ENCODE peak calls at places on chromosomes 16 and 17, in seven cellular contexts. S is suprapubic skin, D is H1, J is tibial nerve, Z is A549, V is transverse colon, Q is stomach. R is an unnamed sample. For H3K4me1, the result is how much of the 10 kb centered on the place peaks cover.

GRCh38 chr16:64687089-64687488 is 434.8 kb downstream of the CDH11 start:
- DNase-seq in V (no peak), S (no peak), Q (no peak), Z (no peak), J (no peak), D (no peak), R (no peak)

GRCh38 chr16:26985100-26986065 is 81.3 kb upstream of the C16orf82 start:
- DNase-seq in V (no peak), J (no peak), Z (no peak), Q (no peak), D (peak), S (no peak), R (no peak)

GRCh38 chr17:9004961-9005285 is 16.4 kb upstream of the NTN1 start:
- DNase-seq in V (no peak), S (no peak), Q (no peak), D (no peak), Z (no peak), J (no peak), R (no peak)

GRCh38 chr17:27776882-27777624 is 23.3 kb downstream of the NOS2 start:
- DNase-seq in S (no peak), Z (no peak), V (no peak), D (no peak), Q (no peak), J (no peak), R (no peak)

GRCh38 chr17:65638221-65638940 is 76.9 kb upstream of the AXIN2 start:
- DNase-seq in S (no peak), D (no peak), V (no peak), Q (peak), Z (no peak), J (no peak), R (peak)

GRCh38 chr17:62882878-62883277 is 74.8 kb upstream of the MARCHF10 start:
- DNase-seq in Z (no peak), J (no peak), S (no peak), Q (no peak), D (no peak), V (no peak), R (no peak)

GRCh38 chr17:79706931-79707382 is 23.8 kb upstream of the ENPP7 start:
- DNase-seq in J (no peak), Z (no peak), V (peak), D (no peak), S (no peak), Q (no peak), R (peak)

GRCh38 chr16:69199382-69199781 is 12.4 kb downstream of the SNTB2 start:
- DNase-seq in V (no peak), J (peak), S (peak), Q (no peak), Z (no peak), D (no peak), R (no peak)

GRCh38 chr17:40775945-40776344 is 3.9 kb upstream of the KRT26 start:
- DNase-seq in V (no peak), J (no peak), Q (no peak), D (no peak), Z (no peak), S (no peak), R (no peak)

GRCh38 chr16:6835941-6836340 is 496.7 kb upstream of the RBFOX1 start:
- DNase-seq in V (no peak), Z (no peak), Q (no peak), S (no peak), J (no peak), D (no peak), R (no peak)

GRCh38 chr16:84652565-84652964 is 4.3 kb downstream of the KLHL36 start:
- DNase-seq in Q (no peak), D (no peak), Z (no peak), S (no peak), J (no peak), V (no peak), R (no peak)

GRCh38 chr16:72898216-72898825 is 149.6 kb downstream of the ZFHX3 start:
- DNase-seq in V (no peak), D (no peak), S (no peak), Q (no peak), Z (no peak), J (no peak), R (no peak)

GRCh38 chr17:65817951-65818350 is 256.5 kb upstream of the AXIN2 start:
- DNase-seq in J (no peak), V (no peak), S (no peak), Q (no peak), D (no peak), Z (no peak), R (no peak)

GRCh38 chr17:59748591-59748990 is 41.1 kb downstream of the VMP1 start:
- DNase-seq in S (no peak), Q (no peak), V (no peak), J (no peak), D (no peak), Z (no peak), R (no peak)

GRCh38 chr17:39195568-39196160 is 1.8 kb downstream of the CACNB1 start:
- DNase-seq in V (peak), Z (no peak), Q (no peak), D (no peak), S (no peak), J (no peak), R (no peak)

GRCh38 chr16:58462997-58463891 is 36.7 kb upstream of the NDRG4 start:
- DNase-seq in D (peak), Q (no peak), J (no peak), Z (no peak), S (no peak), V (no peak), R (no peak)

GRCh38 chr17:6365187-6365943 is 69.6 kb downstream of the AIPL1 start:
- DNase-seq in Z (peak), J (no peak), Q (no peak), D (peak), V (no peak), S (no peak), R (no peak)

GRCh38 chr16:75114946-75115825 is 1.4 kb downstream of the LDHD start:
- DNase-seq in S (no peak), D (no peak), Q (no peak), J (no peak), Z (no peak), V (no peak), R (no peak)

GRCh38 chr16:89605186-89605970 is 8.1 kb upstream of the DPEP1 start:
- DNase-seq in Z (no peak), Q (no peak), V (no peak), D (no peak), J (no peak), S (no peak), R (no peak)

GRCh38 chr17:2707721-2708584 is 3.6 kb downstream of the CLUH start:
- DNase-seq in J (no peak), Q (peak), Z (peak), V (peak), S (no peak), D (peak), R (peak)

GRCh38 chr16:29943846-29944669 is 17.8 kb upstream of the TMEM219 start:
- DNase-seq in D (no peak), S (no peak), Q (peak), Z (peak), J (no peak), V (peak), R (no peak)

GRCh38 chr17:40265337-40265736 is 22.3 kb upstream of the CDC6 start:
- DNase-seq in Q (no peak), Z (no peak), J (no peak), V (no peak), S (no peak), D (no peak), R (no peak)

GRCh38 chr17:72199256-72199655 is 78.4 kb downstream of the SOX9 start:
- DNase-seq in J (no peak), Z (no peak), V (no peak), Q (no peak), D (no peak), S (no peak), R (no peak)

GRCh38 chr16:71311553-71312158 is 22.5 kb upstream of the CMTR2 start:
- DNase-seq in J (no peak), Q (no peak), D (peak), V (no peak), S (no peak), Z (peak), R (no peak)

GRCh38 chr16:84315422-84315821 is 20.7 kb downstream of the WFDC1 start:
- DNase-seq in Q (no peak), V (no peak), Z (no peak), J (no peak), D (no peak), S (no peak), R (no peak)

GRCh38 chr16:20089246-20089965 is 15.7 kb upstream of the GPR139 start:
- DNase-seq in J (no peak), V (no peak), Q (no peak), Z (no peak), D (no peak), S (no peak), R (no peak)

GRCh38 chr17:47966079-47966519 is 4.8 kb upstream of the CDK5RAP3 start:
- DNase-seq in D (no peak), V (peak), J (no peak), Q (no peak), S (no peak), Z (no peak), R (peak)

GRCh38 chr16:49446805-49447204 is 73.2 kb downstream of the C16orf78 start:
- DNase-seq in J (no peak), Q (no peak), D (no peak), Z (no peak), S (no peak), V (no peak), R (no peak)

DNA sequence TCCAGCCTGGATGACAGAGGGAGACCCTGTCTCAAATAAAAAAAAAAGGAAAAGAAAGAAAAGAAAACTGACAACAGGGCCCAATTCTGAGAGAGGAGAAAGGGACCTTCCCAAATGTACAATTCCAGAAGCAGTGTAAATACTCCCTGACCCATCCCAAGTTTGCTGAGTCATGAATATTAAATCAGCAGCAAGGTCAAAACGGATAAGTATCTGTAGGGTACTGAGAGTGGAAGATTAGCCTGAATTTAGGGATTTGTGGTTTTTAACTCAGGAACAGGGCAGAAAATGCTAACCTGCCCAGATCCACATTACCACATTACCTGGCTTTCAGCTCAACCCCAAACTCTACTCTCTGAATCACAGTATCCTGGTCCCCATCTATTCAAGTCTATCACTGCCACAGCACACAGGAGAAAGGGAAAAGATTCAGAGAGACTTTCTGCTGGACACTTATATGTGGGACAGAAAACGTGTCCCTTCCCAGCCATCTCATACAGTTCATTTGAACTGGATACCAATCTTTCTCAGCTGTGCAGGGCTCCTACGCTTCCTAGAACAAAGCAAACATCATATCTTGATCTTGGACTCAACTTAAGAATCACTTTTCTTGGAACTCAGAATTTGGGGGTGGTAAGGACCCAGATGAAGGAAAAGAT is 2.9 kb downstream of the FXR2 start:
- DNase-seq in V (no peak), Q (no peak), J (no peak), D (no peak), Z (no peak), S (no peak), R (no peak)
- H3K4me1 ChIP-seq in V (under half), Q (half or more), J (under half), D (under half), Z (under half), S (under half), R (under half)

DNA sequence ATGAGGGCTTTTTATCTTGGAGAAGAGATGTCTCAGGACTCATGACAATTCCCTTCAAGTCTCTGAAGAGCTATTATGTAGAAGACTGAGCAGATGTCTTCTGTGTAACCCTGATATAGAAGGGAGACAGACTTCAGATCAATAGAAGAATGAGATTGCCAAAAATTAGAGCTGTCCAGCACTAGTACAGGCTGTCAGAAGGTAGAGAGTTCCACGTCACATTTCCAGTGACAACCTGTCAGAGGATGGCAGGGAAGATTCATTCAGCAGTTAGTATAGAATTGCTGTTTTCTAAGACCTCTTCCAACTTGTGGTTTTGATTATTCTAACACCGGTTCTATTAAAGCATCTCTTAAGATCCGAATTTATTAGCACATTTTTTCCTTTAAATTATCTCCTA is 520.6 kb downstream of the RBFOX1 start:
- DNase-seq in J (no peak), S (no peak), Z (no peak), Q (no peak), V (no peak), D (no peak), R (no peak)
- TF ChIP-seq EP300 in J (no peak), S (no peak), Z (no peak), Q (no peak), V (no peak), D (no peak), R (no peak)

GRCh38 chr16:4271176-4272113 is 1.4 kb downstream of the TFAP4 start:
- DNase-seq in D (peak), J (peak), V (peak), S (peak), Z (peak), Q (peak), R (peak)
- TF ChIP-seq POLR2A in D (no peak), J (peak), V (no peak), S (no peak), Z (peak), Q (no peak), R (peak)

GRCh38 chr17:82783498-82783897 is 31.6 kb downstream of the TBCD start:
- DNase-seq in S (no peak), Z (no peak), Q (no peak), V (no peak), J (no peak), D (no peak), R (no peak)

GRCh38 chr17:82780981-82781893 is 29.4 kb downstream of the TBCD start:
- DNase-seq in S (no peak), Q (no peak), J (no peak), D (no peak), Z (peak), V (no peak), R (no peak)

GRCh38 chr17:82780195-82780594 is 28.3 kb downstream of the TBCD start:
- DNase-seq in Q (no peak), S (no peak), Z (no peak), D (no peak), J (no peak), V (no peak), R (no peak)

GRCh38 chr17:82781894-82782274 is 30.0 kb downstream of the TBCD start:
- DNase-seq in S (peak), Z (peak), Q (peak), D (peak), V (peak), J (peak), R (peak)

DNA sequence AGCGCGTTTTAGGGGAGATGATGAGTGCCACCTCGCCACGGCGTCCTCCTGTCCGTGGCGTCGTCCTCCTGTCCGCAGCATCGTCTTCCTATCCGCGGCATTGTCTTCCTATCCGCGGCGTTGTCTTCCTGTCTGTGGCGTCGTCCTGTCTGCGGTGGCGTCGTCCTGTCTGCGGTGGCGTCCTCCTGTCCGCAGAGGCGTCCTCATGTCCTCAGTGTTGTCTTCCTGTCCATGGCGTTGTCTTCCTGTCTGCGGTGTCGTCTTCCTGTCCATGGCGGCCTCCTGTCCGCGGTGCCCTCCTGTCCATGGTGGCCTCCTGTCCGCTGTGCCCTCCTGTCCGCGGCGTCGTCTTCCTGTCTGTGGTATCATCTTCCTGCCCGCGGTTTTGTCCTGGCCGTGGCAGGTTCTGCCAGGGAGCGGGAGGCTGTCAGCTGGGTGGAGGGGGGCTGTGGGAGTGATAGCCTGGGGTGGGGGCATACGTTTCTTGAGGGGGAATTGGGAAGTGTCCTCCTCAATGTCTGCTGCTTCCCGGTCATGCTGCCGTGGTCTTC is 30.9 kb downstream of the TBCD start:
- DNase-seq in S (no peak), V (no peak), Q (no peak), Z (no peak), J (no peak), D (no peak), R (no peak)
- H3K4me1 ChIP-seq in S (under half), V (under half), Q (under half), Z (under half), J (under half), D (under half), R (under half)

GRCh38 chr16:87436225-87437172 is 44.4 kb downstream of the MAP1LC3B start:
- DNase-seq in J (no peak), S (no peak), Q (no peak), V (no peak), Z (no peak), D (no peak), R (peak)

GRCh38 chr16:87431926-87432325 is 39.8 kb downstream of the MAP1LC3B start:
- DNase-seq in Q (no peak), Z (no peak), J (no peak), D (no peak), S (no peak), V (no peak), R (no peak)

GRCh38 chr16:87434146-87434667 is 42.1 kb downstream of the MAP1LC3B start:
- DNase-seq in D (no peak), Z (no peak), S (no peak), V (no peak), Q (no peak), J (no peak), R (no peak)

GRCh38 chr16:87435399-87436224 is 43.5 kb downstream of the MAP1LC3B start:
- DNase-seq in Q (no peak), D (no peak), Z (no peak), J (no peak), S (no peak), V (no peak), R (peak)

DNA sequence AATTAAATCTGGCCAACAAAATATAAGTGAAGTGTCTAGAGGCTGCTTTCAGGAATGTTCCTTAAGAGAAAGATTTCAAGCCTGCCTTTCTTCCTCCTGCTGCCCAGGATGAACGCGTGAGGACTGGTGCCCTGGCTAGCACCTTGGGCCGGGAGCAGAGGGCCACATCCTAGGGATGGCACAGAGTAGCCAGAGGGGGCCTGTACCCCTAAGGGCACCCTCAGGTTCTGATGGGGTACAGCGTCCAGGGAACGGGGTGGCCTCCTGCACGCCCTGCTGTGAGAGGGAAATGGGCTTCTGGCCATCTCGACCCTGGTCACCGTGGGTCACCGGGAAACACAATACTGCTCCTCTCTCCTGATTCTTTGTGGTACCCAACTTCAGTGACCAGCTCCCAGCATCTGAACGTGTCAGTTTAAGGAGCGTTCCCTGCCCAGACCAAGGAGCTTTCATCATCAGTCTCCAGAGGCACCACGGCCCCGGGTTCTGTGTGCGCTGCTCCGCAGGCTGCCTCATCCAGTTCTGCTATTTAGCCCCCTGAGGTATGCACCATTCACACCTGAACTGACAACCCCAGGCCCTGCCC is 40.3 kb downstream of the MAP1LC3B start:
- DNase-seq in D (no peak), S (no peak), V (no peak), Z (no peak), J (no peak), Q (no peak), R (no peak)
- TF ChIP-seq EP300 in D (no peak), S (no peak), V (no peak), Z (no peak), J (no peak), Q (no peak), R (no peak)

DNA sequence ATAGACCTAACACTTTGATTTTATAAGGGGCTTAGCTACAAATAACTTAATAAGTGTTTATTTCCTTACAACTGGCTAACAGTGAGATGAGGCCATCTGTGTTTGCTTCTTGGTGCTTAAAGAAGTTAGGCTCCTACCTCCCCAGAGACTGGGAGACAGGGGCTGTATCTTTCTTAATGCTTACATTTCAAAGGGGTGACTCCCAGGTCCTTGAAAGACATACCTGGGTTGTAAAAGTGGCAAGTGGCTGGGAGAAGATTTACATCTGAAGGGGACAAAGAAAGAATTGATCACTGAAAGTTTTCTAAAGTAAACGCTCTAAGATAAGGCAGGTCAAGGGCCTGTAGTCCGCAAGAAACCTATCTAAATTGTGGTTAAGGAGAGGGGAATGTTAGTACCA is 196.8 kb downstream of the CNTNAP4 start:
- DNase-seq in Z (no peak), V (no peak), Q (no peak), J (no peak), D (no peak), S (no peak), R (no peak)
- TF ChIP-seq POLR2A in Z (no peak), V (no peak), Q (no peak), J (no peak), D (no peak), S (no peak), R (no peak)

GRCh38 chr17:50469005-50469605 is 425 bp upstream of the CHAD start:
- DNase-seq in Q (no peak), J (no peak), D (no peak), S (no peak), V (no peak), Z (no peak), R (no peak)
- H3K4me1 ChIP-seq in Q (under half), J (under half), D (under half), S (under half), V (under half), Z (under half), R (under half)